ENCODE peak calls at places on chromosome 16, in nine cellular contexts. J, V, S, C, X, R, A, M and U are unnamed samples.

GRCh38 chr16:3348547-3349167 is 7.0 kb upstream of the OR2C1 start:
- DNase-seq in S (no peak), V (peak; percentile 70), J (no peak), R (no peak), M (no peak), A (no peak), C (no peak), X (no peak), U (no peak)

GRCh38 chr16:526181-527014 is 1.1 kb upstream of the CAPN15 start:
- DNase-seq in A (peak; percentile 69), J (peak; percentile 53), C (no peak), S (peak; percentile 16), R (no peak), V (peak; percentile 92), X (peak; percentile 81), M (no peak), U (no peak)

GRCh38 chr16:64089697-64090096 is 1032.2 kb downstream of the CDH11 start:
- DNase-seq in A (no peak), M (no peak), C (no peak), J (no peak), X (peak; percentile 59), V (peak; percentile 60), R (no peak), S (no peak), U (no peak)

GRCh38 chr16:82034981-82035612 is at the start of gene HSD17B2:
- DNase-seq in M (peak; percentile 69), V (no peak), S (no peak), X (peak; percentile 47), A (peak; percentile 32), C (peak; percentile 83), R (no peak), J (no peak), U (peak; percentile 72)

GRCh38 chr16:49855822-49856740 is at the start of gene ZNF423:
- DNase-seq in M (peak; percentile 66), J (no peak), S (no peak), V (peak; percentile 66), R (peak; percentile 63), C (no peak), A (no peak), X (peak; percentile 75), U (peak; percentile 54)

GRCh38 chr16:20321671-20322070 is 5.6 kb downstream of the GP2 start:
- DNase-seq in V (no peak), M (no peak), J (no peak), A (no peak), C (no peak), R (no peak), S (no peak), X (no peak), U (no peak)

GRCh38 chr16:79911660-79912059 is 311.1 kb upstream of the MAF start:
- DNase-seq in A (no peak), X (no peak), S (no peak), V (no peak), C (no peak), R (no peak), J (no peak), M (no peak), U (no peak)

GRCh38 chr16:57764341-57765159 is 29.0 kb downstream of the KATNB1 start:
- DNase-seq in S (peak; percentile 19), A (no peak), C (no peak), J (no peak), V (no peak), M (no peak), X (peak; percentile 96), R (peak; percentile 49), U (no peak)

GRCh38 chr16:81530814-81531213 is 86.2 kb downstream of the CMIP start:
- DNase-seq in A (no peak), C (no peak), S (no peak), V (no peak), J (no peak), R (no peak), M (no peak), X (no peak), U (no peak)

GRCh38 chr16:15052747-15053476 is 3.0 kb downstream of the NTAN1 start:
- DNase-seq in C (no peak), S (no peak), A (no peak), M (no peak), X (no peak), J (no peak), R (no peak), V (no peak), U (no peak)

GRCh38 chr16:58339452-58339938 is 44.7 kb upstream of the PRSS54 start:
- DNase-seq in C (no peak), X (peak; percentile 83), V (peak; percentile 44), R (no peak), J (no peak), A (no peak), M (no peak), S (no peak), U (no peak)

GRCh38 chr16:85652431-85653221 is 36.1 kb downstream of the GINS2 start:
- DNase-seq in V (peak; percentile 51), S (no peak), J (peak; percentile 53), M (peak; percentile 62), R (peak; percentile 88), X (peak; percentile 70), C (no peak), A (peak; percentile 63), U (no peak)

GRCh38 chr16:15434425-15435215 is at the start of gene BMERB1:
- DNase-seq in V (peak; percentile 78), M (peak; percentile 50), J (peak; percentile 35), R (peak; percentile 93), S (peak; percentile 15), C (peak; percentile 53), X (peak; percentile 89), A (peak; percentile 59), U (peak; percentile 68)

GRCh38 chr16:11372073-11372923 is 27.0 kb downstream of the RMI2 start:
- DNase-seq in V (no peak), M (no peak), A (no peak), S (no peak), J (no peak), R (no peak), X (no peak), C (no peak), U (no peak)

GRCh38 chr16:85635545-85636140 is 22.5 kb downstream of the GSE1 start:
- DNase-seq in V (no peak), J (no peak), R (no peak), X (no peak), A (peak; percentile 58), C (no peak), S (no peak), M (no peak), U (no peak)

GRCh38 chr16:12097523-12098428 is 121.2 kb downstream of the SNX29 start:
- DNase-seq in M (no peak), J (peak; percentile 46), R (no peak), S (no peak), V (no peak), C (no peak), A (no peak), X (no peak), U (peak; percentile 69)

GRCh38 chr16:24967074-24967473 is 48.1 kb downstream of the ARHGAP17 start:
- DNase-seq in X (no peak), V (no peak), J (no peak), M (no peak), C (no peak), S (no peak), A (no peak), R (no peak), U (no peak)

GRCh38 chr16:24966031-24966430 is 49.1 kb downstream of the ARHGAP17 start:
- DNase-seq in M (no peak), R (no peak), J (no peak), C (no peak), A (no peak), V (no peak), X (no peak), S (no peak), U (no peak)

GRCh38 chr16:24966599-24966998 is 48.6 kb downstream of the ARHGAP17 start:
- DNase-seq in R (no peak), V (no peak), M (no peak), C (no peak), A (no peak), S (no peak), J (no peak), X (no peak), U (no peak)

GRCh38 chr16:24957887-24958286 is 57.3 kb downstream of the ARHGAP17 start:
- DNase-seq in M (no peak), S (no peak), A (no peak), J (no peak), R (no peak), V (no peak), X (no peak), C (no peak), U (no peak)

GRCh38 chr16:24962747-24963146 is 52.4 kb downstream of the ARHGAP17 start:
- DNase-seq in V (no peak), A (no peak), C (no peak), R (no peak), X (no peak), J (no peak), M (no peak), S (no peak), U (no peak)
- H3K36me3 ChIP-seq in V (peaks cover 32% of the 10 kb centered on the region), A (peaks cover 47% of the 10 kb centered on the region), C (no peaks in the 10 kb centered on the region), R (peaks cover 13% of the 10 kb centered on the region), X (peaks cover 79% of the 10 kb centered on the region), J (peaks cover 44% of the 10 kb centered on the region), M (no peaks in the 10 kb centered on the region), S (peaks cover 57% of the 10 kb centered on the region), U (no peaks in the 10 kb centered on the region)

GRCh38 chr16:67648088-67648763 is 3.3 kb downstream of the CARMIL2 start:
- DNase-seq in X (peak; percentile 75), A (no peak), M (no peak), V (no peak), J (no peak), R (no peak), S (no peak), C (no peak), U (no peak)
- H3K36me3 ChIP-seq in X (no peaks in the 10 kb centered on the region), A (no peaks in the 10 kb centered on the region), M (no peaks in the 10 kb centered on the region), V (no peaks in the 10 kb centered on the region), J (no peaks in the 10 kb centered on the region), R (no peaks in the 10 kb centered on the region), S (peaks cover 16% of the 10 kb centered on the region), C (no peaks in the 10 kb centered on the region), U (no peaks in the 10 kb centered on the region)

GRCh38 chr16:60304078-60304477 is 1570.0 kb upstream of the GOT2 start:
- DNase-seq in M (no peak), X (no peak), V (no peak), S (no peak), J (no peak), C (no peak), R (no peak), A (no peak), U (no peak)

GRCh38 chr16:60299345-60299744 is 1565.2 kb upstream of the GOT2 start:
- DNase-seq in A (no peak), C (no peak), R (no peak), J (no peak), X (no peak), M (no peak), S (no peak), V (no peak), U (no peak)

DNA sequence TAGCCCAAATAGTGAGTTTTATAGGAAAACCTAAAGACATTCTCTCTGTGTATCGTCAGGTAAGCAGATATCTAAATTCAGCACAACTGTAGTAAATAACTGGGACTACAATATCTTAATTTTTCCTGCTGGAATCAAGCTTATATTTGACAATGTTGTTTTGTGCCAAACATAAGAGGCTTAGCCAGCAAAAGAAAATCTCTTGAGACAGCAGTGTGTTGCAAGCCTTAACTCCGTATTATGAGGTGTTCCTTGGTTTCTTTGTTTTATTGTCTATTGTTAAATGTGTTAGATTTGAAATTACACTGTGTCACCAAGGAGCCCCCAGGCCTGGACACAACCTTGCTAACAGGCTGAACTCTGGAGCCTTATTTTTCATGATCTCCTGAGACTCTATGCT is 1570.6 kb upstream of the GOT2 start:
- DNase-seq in S (no peak), A (no peak), M (no peak), C (no peak), V (no peak), X (no peak), R (no peak), J (no peak), U (no peak)
- H3K36me3 ChIP-seq in S (no peaks in the 10 kb centered on the region), A (no peaks in the 10 kb centered on the region), M (no peaks in the 10 kb centered on the region), C (no peaks in the 10 kb centered on the region), V (no peaks in the 10 kb centered on the region), X (no peaks in the 10 kb centered on the region), R (no peaks in the 10 kb centered on the region), J (no peaks in the 10 kb centered on the region), U (no peaks in the 10 kb centered on the region)

GRCh38 chr16:84059946-84060901 is 17.6 kb upstream of the SLC38A8 start:
- DNase-seq in J (no peak), S (no peak), R (peak; percentile 28), A (no peak), M (no peak), X (no peak), C (peak; percentile 31), V (no peak), U (no peak)
- H3K36me3 ChIP-seq in J (peaks cover 17% of the 10 kb centered on the region), S (peaks cover 59% of the 10 kb centered on the region), R (peaks cover 6% of the 10 kb centered on the region), A (peaks cover 51% of the 10 kb centered on the region), M (peaks cover 12% of the 10 kb centered on the region), X (peaks cover 90% of the 10 kb centered on the region), C (no peaks in the 10 kb centered on the region), V (peaks cover 43% of the 10 kb centered on the region), U (peaks cover 5% of the 10 kb centered on the region)